ENCODE peak calls at places on chromosome 21, in four cellular contexts. R, M, O and G are unnamed samples.

GRCh38 chr21:38121888-38122705 is 134.7 kb upstream of the KCNJ15 start:
- DNase-seq in R (peak), M (no peak), O (no peak), G (no peak)

GRCh38 chr21:28627691-28628090 is 365.0 kb downstream of the LTN1 start:
- DNase-seq in R (no peak), M (no peak), O (no peak), G (peak)

GRCh38 chr21:31872452-31873274 is at the start of gene HUNK:
- DNase-seq in R (peak), M (peak), O (no peak), G (peak)

GRCh38 chr21:45327458-45328197 is 39.9 kb upstream of the POFUT2 start:
- DNase-seq in R (no peak), M (no peak), O (no peak), G (no peak)

GRCh38 chr21:31874817-31875216 is 2.0 kb downstream of the HUNK start:
- DNase-seq in R (no peak), M (no peak), O (no peak), G (no peak)

GRCh38 chr21:35933466-35933865 is 126.9 kb downstream of the SETD4 start:
- DNase-seq in R (peak), M (no peak), O (peak), G (peak)

GRCh38 chr21:45020629-45021427 is 53.6 kb upstream of the ADARB1 start:
- DNase-seq in R (no peak), M (no peak), O (no peak), G (no peak)

GRCh38 chr21:26717146-26717739 is 128.0 kb downstream of the ADAMTS1 start:
- DNase-seq in R (no peak), M (peak), O (no peak), G (peak)

GRCh38 chr21:32476661-32477423 is 64.3 kb downstream of the EVA1C start:
- DNase-seq in R (no peak), M (no peak), O (no peak), G (no peak)

GRCh38 chr21:18725653-18726052 is 322.1 kb upstream of the TMPRSS15 start:
- DNase-seq in R (no peak), M (no peak), O (no peak), G (no peak)

GRCh38 chr21:37800122-37800455 is 116.2 kb downstream of the KCNJ6 start:
- DNase-seq in R (no peak), M (no peak), O (no peak), G (no peak)

GRCh38 chr21:46117586-46118304 is 19.8 kb downstream of the COL6A2 start:
- DNase-seq in R (no peak), M (no peak), O (no peak), G (no peak)

GRCh38 chr21:20882462-20883415 is 115.5 kb upstream of the NCAM2 start:
- DNase-seq in R (peak), M (no peak), O (no peak), G (peak)

GRCh38 chr21:38188037-38188436 is 68.8 kb upstream of the KCNJ15 start:
- DNase-seq in R (no peak), M (no peak), O (no peak), G (peak)

GRCh38 chr21:37375866-37376574 is 9.4 kb downstream of the DYRK1A start:
- DNase-seq in R (no peak), M (no peak), O (no peak), G (no peak)

GRCh38 chr21:43859747-43860214 is 5.2 kb upstream of the AGPAT3 start:
- DNase-seq in R (no peak), M (no peak), O (no peak), G (no peak)

GRCh38 chr21:44557491-44558328 is 885 bp downstream of the KRTAP10-3 start:
- DNase-seq in R (no peak), M (no peak), O (no peak), G (no peak)

GRCh38 chr21:44902268-44903053 is 18.2 kb downstream of the ITGB2 start:
- DNase-seq in R (no peak), M (no peak), O (no peak), G (no peak)

GRCh38 chr21:32004281-32004680 is 131.5 kb downstream of the HUNK start:
- DNase-seq in R (no peak), M (no peak), O (no peak), G (no peak)

GRCh38 chr21:38968887-38969543 is 163.3 kb downstream of the ETS2 start:
- DNase-seq in R (no peak), M (no peak), O (no peak), G (no peak)